ENCODE peak calls at places on chromosomes 13 and 19, in six cellular contexts. One of them, this sample, is unnamed.

GRCh38 chr13:29171244-29171643 is 351.1 kb downstream of the MTUS2 start:
- DNase-seq in IMR-90: no peak
- DNase-seq in foreskin fibroblast: no peak
- DNase-seq in endodermal cell: no peak
- DNase-seq in HFF-Myc: no peak
- DNase-seq in CD14-positive monocyte: no peak
- DNase-seq in this sample: no peak

GRCh38 chr13:20546559-20546958 is 20.4 kb upstream of the IFT88 start:
- DNase-seq in IMR-90: no peak
- DNase-seq in foreskin fibroblast: no peak
- DNase-seq in endodermal cell: no peak
- DNase-seq in HFF-Myc: no peak
- DNase-seq in CD14-positive monocyte: peak
- DNase-seq in this sample: no peak

GRCh38 chr13:94825507-94825906 is 113.2 kb upstream of the SOX21 start:
- DNase-seq in IMR-90: no peak
- DNase-seq in foreskin fibroblast: no peak
- DNase-seq in endodermal cell: peak
- DNase-seq in HFF-Myc: peak
- DNase-seq in CD14-positive monocyte: no peak
- DNase-seq in this sample: peak

GRCh38 chr19:11204943-11205349 is 7.6 kb upstream of the KANK2 start:
- DNase-seq in IMR-90: no peak
- DNase-seq in foreskin fibroblast: peak
- DNase-seq in endodermal cell: no peak
- DNase-seq in HFF-Myc: no peak
- DNase-seq in CD14-positive monocyte: no peak
- DNase-seq in this sample: no peak

GRCh38 chr19:1469936-1470863 is 8.8 kb downstream of the C19orf25 start:
- DNase-seq in IMR-90: no peak
- DNase-seq in foreskin fibroblast: peak
- DNase-seq in endodermal cell: peak
- DNase-seq in HFF-Myc: no peak
- DNase-seq in CD14-positive monocyte: no peak
- DNase-seq in this sample: peak

GRCh38 chr19:19866599-19867248 is 1.0 kb downstream of the ZNF253 start:
- DNase-seq in IMR-90: no peak
- DNase-seq in foreskin fibroblast: peak
- DNase-seq in endodermal cell: peak
- DNase-seq in HFF-Myc: no peak
- DNase-seq in CD14-positive monocyte: no peak
- DNase-seq in this sample: peak

GRCh38 chr19:56896041-56896440 is 55.5 kb upstream of the PEG3 start:
- DNase-seq in IMR-90: no peak
- DNase-seq in foreskin fibroblast: no peak
- DNase-seq in endodermal cell: no peak
- DNase-seq in HFF-Myc: no peak
- DNase-seq in CD14-positive monocyte: no peak
- DNase-seq in this sample: no peak

GRCh38 chr13:102777716-102778115 is 4.1 kb upstream of the TEX30 start:
- DNase-seq in IMR-90: no peak
- DNase-seq in foreskin fibroblast: no peak
- DNase-seq in endodermal cell: no peak
- DNase-seq in HFF-Myc: no peak
- DNase-seq in CD14-positive monocyte: no peak
- DNase-seq in this sample: no peak

GRCh38 chr13:87444135-87444534 is 227.0 kb upstream of the SLITRK5 start:
- DNase-seq in IMR-90: no peak
- DNase-seq in foreskin fibroblast: no peak
- DNase-seq in endodermal cell: no peak
- DNase-seq in HFF-Myc: no peak
- DNase-seq in CD14-positive monocyte: no peak
- DNase-seq in this sample: no peak

GRCh38 chr13:27053902-27054595 is 117.6 kb downstream of the USP12 start:
- DNase-seq in IMR-90: peak
- DNase-seq in foreskin fibroblast: peak
- DNase-seq in endodermal cell: no peak
- DNase-seq in HFF-Myc: peak
- DNase-seq in CD14-positive monocyte: no peak
- DNase-seq in this sample: peak

GRCh38 chr13:111219306-111219705 is 101.1 kb upstream of the TEX29 start:
- DNase-seq in IMR-90: peak
- DNase-seq in foreskin fibroblast: peak
- DNase-seq in endodermal cell: peak
- DNase-seq in HFF-Myc: no peak
- DNase-seq in CD14-positive monocyte: no peak
- DNase-seq in this sample: peak

GRCh38 chr13:76455960-76456359 is 430.2 kb downstream of the KCTD12 start:
- DNase-seq in IMR-90: peak
- DNase-seq in foreskin fibroblast: peak
- DNase-seq in endodermal cell: no peak
- DNase-seq in HFF-Myc: peak
- DNase-seq in CD14-positive monocyte: no peak
- DNase-seq in this sample: peak

GRCh38 chr13:36414461-36414860 is 17.8 kb upstream of the CCNA1 start:
- DNase-seq in IMR-90: no peak
- DNase-seq in foreskin fibroblast: no peak
- DNase-seq in endodermal cell: no peak
- DNase-seq in HFF-Myc: no peak
- DNase-seq in CD14-positive monocyte: no peak
- DNase-seq in this sample: no peak

GRCh38 chr19:30074096-30074495 is 132.1 kb downstream of the URI1 start:
- DNase-seq in IMR-90: no peak
- DNase-seq in foreskin fibroblast: no peak
- DNase-seq in endodermal cell: no peak
- DNase-seq in HFF-Myc: no peak
- DNase-seq in CD14-positive monocyte: no peak
- DNase-seq in this sample: no peak

GRCh38 chr19:5147074-5147970 is 178.4 kb downstream of the KDM4B start:
- DNase-seq in IMR-90: no peak
- DNase-seq in foreskin fibroblast: no peak
- DNase-seq in endodermal cell: no peak
- DNase-seq in HFF-Myc: no peak
- DNase-seq in CD14-positive monocyte: no peak
- DNase-seq in this sample: no peak

GRCh38 chr13:92994056-92994455 is 232.6 kb upstream of the GPC6 start:
- DNase-seq in IMR-90: peak
- DNase-seq in foreskin fibroblast: peak
- DNase-seq in endodermal cell: no peak
- DNase-seq in HFF-Myc: no peak
- DNase-seq in CD14-positive monocyte: no peak
- DNase-seq in this sample: peak

GRCh38 chr13:64810701-64811258 is 2419.4 kb downstream of the PCDH9 start:
- DNase-seq in IMR-90: peak
- DNase-seq in foreskin fibroblast: peak
- DNase-seq in endodermal cell: no peak
- DNase-seq in HFF-Myc: no peak
- DNase-seq in CD14-positive monocyte: no peak
- DNase-seq in this sample: peak

GRCh38 chr13:111474136-111475002 is 153.9 kb downstream of the TEX29 start:
- DNase-seq in IMR-90: peak
- DNase-seq in foreskin fibroblast: peak
- DNase-seq in endodermal cell: peak
- DNase-seq in HFF-Myc: peak
- DNase-seq in CD14-positive monocyte: no peak
- DNase-seq in this sample: peak

GRCh38 chr13:60303166-60303565 is 93.9 kb upstream of the TDRD3 start:
- DNase-seq in IMR-90: no peak
- DNase-seq in foreskin fibroblast: no peak
- DNase-seq in endodermal cell: no peak
- DNase-seq in HFF-Myc: no peak
- DNase-seq in CD14-positive monocyte: no peak
- DNase-seq in this sample: no peak

GRCh38 chr13:98999635-98999952 is 21.7 kb upstream of the DOCK9 start:
- DNase-seq in IMR-90: peak
- DNase-seq in foreskin fibroblast: peak
- DNase-seq in endodermal cell: peak
- DNase-seq in HFF-Myc: no peak
- DNase-seq in CD14-positive monocyte: no peak
- DNase-seq in this sample: peak

GRCh38 chr19:34712606-34713261 is 21.3 kb upstream of the ZNF181 start:
- DNase-seq in IMR-90: peak
- DNase-seq in foreskin fibroblast: peak
- DNase-seq in endodermal cell: peak
- DNase-seq in HFF-Myc: peak
- DNase-seq in CD14-positive monocyte: no peak
- DNase-seq in this sample: peak

GRCh38 chr13:20425819-20426219 is 99.8 kb downstream of the CRYL1 start:
- DNase-seq in IMR-90: no peak
- DNase-seq in foreskin fibroblast: no peak
- DNase-seq in endodermal cell: no peak
- DNase-seq in HFF-Myc: no peak
- DNase-seq in CD14-positive monocyte: no peak
- DNase-seq in this sample: no peak

GRCh38 chr19:4908311-4908710 is 990 bp upstream of the UHRF1 start:
- DNase-seq in IMR-90: no peak
- DNase-seq in foreskin fibroblast: no peak
- DNase-seq in endodermal cell: no peak
- DNase-seq in HFF-Myc: no peak
- DNase-seq in CD14-positive monocyte: no peak
- DNase-seq in this sample: no peak

GRCh38 chr19:3575260-3575741 is 2.6 kb downstream of the HMG20B start:
- DNase-seq in IMR-90: peak
- DNase-seq in foreskin fibroblast: peak
- DNase-seq in endodermal cell: peak
- DNase-seq in HFF-Myc: no peak
- DNase-seq in CD14-positive monocyte: no peak
- DNase-seq in this sample: peak

GRCh38 chr19:49432141-49433073 is 7.2 kb downstream of the GFY start:
- DNase-seq in IMR-90: no peak
- DNase-seq in foreskin fibroblast: no peak
- DNase-seq in endodermal cell: peak
- DNase-seq in HFF-Myc: no peak
- DNase-seq in CD14-positive monocyte: no peak
- DNase-seq in this sample: no peak

GRCh38 chr19:49428547-49429451 is 3.6 kb downstream of the GFY start:
- DNase-seq in IMR-90: no peak
- DNase-seq in foreskin fibroblast: no peak
- DNase-seq in endodermal cell: no peak
- DNase-seq in HFF-Myc: no peak
- DNase-seq in CD14-positive monocyte: no peak
- DNase-seq in this sample: no peak

GRCh38 chr19:49431330-49431749 is 6.2 kb downstream of the GFY start:
- DNase-seq in IMR-90: no peak
- DNase-seq in foreskin fibroblast: no peak
- DNase-seq in endodermal cell: no peak
- DNase-seq in HFF-Myc: no peak
- DNase-seq in CD14-positive monocyte: no peak
- DNase-seq in this sample: no peak

GRCh38 chr19:49430172-49430677 is 5.0 kb downstream of the GFY start:
- DNase-seq in IMR-90: no peak
- DNase-seq in foreskin fibroblast: no peak
- DNase-seq in endodermal cell: no peak
- DNase-seq in HFF-Myc: no peak
- DNase-seq in CD14-positive monocyte: no peak
- DNase-seq in this sample: no peak

DNA sequence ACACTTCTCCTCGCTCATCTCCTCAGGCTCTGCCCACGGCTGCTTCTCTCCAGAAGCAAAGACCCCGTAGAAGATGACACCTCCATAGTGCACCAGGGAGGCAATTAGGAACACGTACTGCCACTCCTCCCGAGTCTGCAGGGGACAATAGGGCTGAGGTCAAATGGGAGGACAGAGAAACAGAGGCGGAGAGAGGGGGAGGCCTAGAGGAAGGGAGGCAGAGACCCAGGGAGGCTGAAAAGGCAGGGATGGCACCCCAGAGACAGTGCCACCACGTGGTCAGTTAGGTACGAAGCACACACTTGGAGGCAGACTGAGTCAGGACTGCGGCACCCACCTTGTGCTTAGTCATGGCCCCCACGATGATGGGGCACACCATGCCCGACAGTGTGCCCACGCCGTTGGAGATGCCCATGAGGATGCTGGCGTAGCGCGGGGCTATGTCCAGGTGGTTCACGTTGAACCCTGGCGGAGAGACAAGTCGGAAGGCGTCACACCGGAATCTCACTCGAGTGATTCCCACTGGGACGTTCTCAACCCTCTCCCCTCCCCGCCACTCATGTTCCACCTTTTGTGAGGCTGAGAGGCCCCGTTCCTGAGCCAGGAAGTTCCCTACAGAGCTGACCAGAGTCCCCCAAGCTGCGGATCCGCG is 5.6 kb downstream of the GFY start:
- DNase-seq in IMR-90: no peak
- DNase-seq in foreskin fibroblast: no peak
- DNase-seq in endodermal cell: no peak
- DNase-seq in HFF-Myc: no peak
- DNase-seq in CD14-positive monocyte: no peak
- DNase-seq in this sample: no peak
- TF ChIP-seq CTCF in IMR-90: peak
- TF ChIP-seq CTCF in foreskin fibroblast: peak
- TF ChIP-seq CTCF in endodermal cell: peak
- TF ChIP-seq CTCF in HFF-Myc: peak
- TF ChIP-seq CTCF in CD14-positive monocyte: no peak
- TF ChIP-seq CTCF in this sample: peak

GRCh38 chr19:41883821-41884733 is 1.1 kb downstream of the ARHGEF1 start:
- DNase-seq in IMR-90: peak
- DNase-seq in foreskin fibroblast: peak
- DNase-seq in endodermal cell: peak
- DNase-seq in HFF-Myc: peak
- DNase-seq in CD14-positive monocyte: peak
- DNase-seq in this sample: peak
- TF ChIP-seq CTCF in IMR-90: peak
- TF ChIP-seq CTCF in foreskin fibroblast: peak
- TF ChIP-seq CTCF in endodermal cell: no peak
- TF ChIP-seq CTCF in HFF-Myc: no peak
- TF ChIP-seq CTCF in CD14-positive monocyte: no peak
- TF ChIP-seq CTCF in this sample: peak

GRCh38 chr13:110044521-110045200 is 258.3 kb upstream of the IRS2 start:
- DNase-seq in IMR-90: peak
- DNase-seq in foreskin fibroblast: peak
- DNase-seq in endodermal cell: peak
- DNase-seq in HFF-Myc: peak
- DNase-seq in CD14-positive monocyte: no peak
- DNase-seq in this sample: peak
- TF ChIP-seq CTCF in IMR-90: no peak
- TF ChIP-seq CTCF in foreskin fibroblast: peak
- TF ChIP-seq CTCF in endodermal cell: peak
- TF ChIP-seq CTCF in HFF-Myc: no peak
- TF ChIP-seq CTCF in CD14-positive monocyte: no peak
- TF ChIP-seq CTCF in this sample: peak

DNA sequence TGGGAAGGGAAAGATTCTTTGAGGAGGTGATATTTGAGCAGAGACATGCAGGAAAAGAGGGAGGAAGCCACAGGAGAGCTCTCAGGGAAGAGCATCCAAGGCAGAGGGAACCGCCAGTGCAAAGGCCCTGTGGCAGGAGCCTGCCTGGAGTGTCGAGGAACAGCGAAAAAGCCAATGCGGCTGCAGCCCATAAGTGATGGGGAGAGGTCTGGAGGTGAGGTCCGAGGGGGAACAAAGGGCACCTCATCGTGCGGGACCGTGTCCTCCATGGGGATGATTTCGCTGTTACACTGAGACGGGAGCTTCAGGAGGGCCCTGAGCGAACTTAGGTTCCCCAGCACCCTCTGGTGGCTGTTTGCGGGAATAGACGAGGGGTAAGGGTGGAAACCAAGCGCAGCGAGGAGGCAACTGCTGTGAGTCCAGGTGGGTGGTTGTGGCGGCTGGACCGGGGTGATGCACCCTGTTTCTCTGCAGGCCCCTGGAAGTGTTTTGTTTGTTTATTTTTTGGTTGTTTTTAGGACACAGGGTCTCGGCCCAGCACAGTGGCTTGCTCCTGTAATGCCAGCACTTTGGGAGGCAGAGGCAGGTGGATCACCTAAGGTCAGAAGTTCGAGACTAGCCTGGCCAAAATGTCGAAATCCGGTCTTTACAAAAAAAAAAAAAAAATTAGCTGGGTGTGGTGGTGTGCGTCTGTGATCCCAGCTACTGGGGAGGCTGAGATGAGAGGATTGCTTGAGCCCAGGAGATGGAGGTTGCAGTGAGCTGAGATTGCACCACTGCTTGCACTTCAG is 5.9 kb upstream of the EHD2 start:
- DNase-seq in IMR-90: peak
- DNase-seq in foreskin fibroblast: peak
- DNase-seq in endodermal cell: peak
- DNase-seq in HFF-Myc: peak
- DNase-seq in CD14-positive monocyte: peak
- DNase-seq in this sample: peak
- TF ChIP-seq CTCF in IMR-90: peak
- TF ChIP-seq CTCF in foreskin fibroblast: peak
- TF ChIP-seq CTCF in endodermal cell: peak
- TF ChIP-seq CTCF in HFF-Myc: peak
- TF ChIP-seq CTCF in CD14-positive monocyte: peak
- TF ChIP-seq CTCF in this sample: peak

This sample was measured in choroid plexus epithelial cell.